ENCODE peak calls at places on chromosomes 2 and 18, in nine cellular contexts. One of them, this sample, is unnamed. For H3K4me1, the result is how much of the 10 kb centered on the place peaks cover.

GRCh38 chr2:45457211-45457945 is 153.7 kb downstream of the SRBD1 start:
- DNase-seq in SJCRH30: no peak
- DNase-seq in CD4-positive, CD25-positive, alpha-beta regulatory T cell: no peak
- DNase-seq in thyroid gland: no peak
- DNase-seq in neural progenitor cell: no peak
- DNase-seq in astrocyte: no peak
- DNase-seq in A549: no peak
- DNase-seq in SJSA1: no peak
- DNase-seq in body of pancreas: no peak
- DNase-seq in this sample: no peak

GRCh38 chr2:43848174-43848573 is 9.4 kb downstream of the ABCG8 start:
- DNase-seq in SJCRH30: no peak
- DNase-seq in CD4-positive, CD25-positive, alpha-beta regulatory T cell: no peak
- DNase-seq in thyroid gland: no peak
- DNase-seq in neural progenitor cell: no peak
- DNase-seq in astrocyte: no peak
- DNase-seq in A549: peak
- DNase-seq in SJSA1: no peak
- DNase-seq in body of pancreas: no peak
- DNase-seq in this sample: no peak

GRCh38 chr2:173834124-173834523 is 131.0 kb downstream of the SP3 start:
- DNase-seq in SJCRH30: no peak
- DNase-seq in CD4-positive, CD25-positive, alpha-beta regulatory T cell: no peak
- DNase-seq in thyroid gland: no peak
- DNase-seq in neural progenitor cell: no peak
- DNase-seq in astrocyte: no peak
- DNase-seq in A549: no peak
- DNase-seq in SJSA1: no peak
- DNase-seq in body of pancreas: no peak
- DNase-seq in this sample: no peak

GRCh38 chr2:205267323-205267722 is 415.0 kb upstream of the NRP2 start:
- DNase-seq in SJCRH30: no peak
- DNase-seq in CD4-positive, CD25-positive, alpha-beta regulatory T cell: no peak
- DNase-seq in thyroid gland: no peak
- DNase-seq in neural progenitor cell: peak
- DNase-seq in astrocyte: no peak
- DNase-seq in A549: no peak
- DNase-seq in SJSA1: no peak
- DNase-seq in body of pancreas: no peak
- DNase-seq in this sample: no peak

GRCh38 chr2:213336253-213336770 is 52.0 kb downstream of the SPAG16 start:
- DNase-seq in SJCRH30: peak
- DNase-seq in CD4-positive, CD25-positive, alpha-beta regulatory T cell: no peak
- DNase-seq in thyroid gland: no peak
- DNase-seq in neural progenitor cell: no peak
- DNase-seq in astrocyte: no peak
- DNase-seq in A549: no peak
- DNase-seq in SJSA1: no peak
- DNase-seq in body of pancreas: no peak
- DNase-seq in this sample: no peak

GRCh38 chr2:80256396-80257167 is 48.0 kb downstream of the LRRTM1 start:
- DNase-seq in SJCRH30: no peak
- DNase-seq in CD4-positive, CD25-positive, alpha-beta regulatory T cell: no peak
- DNase-seq in thyroid gland: peak
- DNase-seq in neural progenitor cell: peak
- DNase-seq in astrocyte: no peak
- DNase-seq in A549: peak
- DNase-seq in SJSA1: no peak
- DNase-seq in body of pancreas: no peak
- DNase-seq in this sample: no peak

GRCh38 chr18:49725809-49726514 is 87.4 kb downstream of the ACAA2 start:
- DNase-seq in SJCRH30: peak
- DNase-seq in CD4-positive, CD25-positive, alpha-beta regulatory T cell: no peak
- DNase-seq in thyroid gland: peak
- DNase-seq in neural progenitor cell: peak
- DNase-seq in astrocyte: peak
- DNase-seq in A549: peak
- DNase-seq in SJSA1: peak
- DNase-seq in body of pancreas: peak
- DNase-seq in this sample: no peak

GRCh38 chr2:39995005-39995732 is 216.1 kb upstream of the THUMPD2 start:
- DNase-seq in SJCRH30: no peak
- DNase-seq in CD4-positive, CD25-positive, alpha-beta regulatory T cell: peak
- DNase-seq in thyroid gland: no peak
- DNase-seq in neural progenitor cell: no peak
- DNase-seq in astrocyte: no peak
- DNase-seq in A549: no peak
- DNase-seq in SJSA1: no peak
- DNase-seq in body of pancreas: no peak
- DNase-seq in this sample: no peak

GRCh38 chr2:20579866-20580265 is 71.0 kb downstream of the HS1BP3 start:
- DNase-seq in SJCRH30: peak
- DNase-seq in CD4-positive, CD25-positive, alpha-beta regulatory T cell: no peak
- DNase-seq in thyroid gland: no peak
- DNase-seq in neural progenitor cell: no peak
- DNase-seq in astrocyte: no peak
- DNase-seq in A549: no peak
- DNase-seq in SJSA1: no peak
- DNase-seq in body of pancreas: no peak
- DNase-seq in this sample: no peak

GRCh38 chr2:226611196-226611943 is 188.2 kb downstream of the IRS1 start:
- DNase-seq in SJCRH30: no peak
- DNase-seq in CD4-positive, CD25-positive, alpha-beta regulatory T cell: no peak
- DNase-seq in thyroid gland: no peak
- DNase-seq in neural progenitor cell: no peak
- DNase-seq in astrocyte: no peak
- DNase-seq in A549: peak
- DNase-seq in SJSA1: no peak
- DNase-seq in body of pancreas: no peak
- DNase-seq in this sample: no peak

GRCh38 chr2:9336534-9337354 is 86.6 kb downstream of the ITGB1BP1 start:
- DNase-seq in SJCRH30: peak
- DNase-seq in CD4-positive, CD25-positive, alpha-beta regulatory T cell: no peak
- DNase-seq in thyroid gland: peak
- DNase-seq in neural progenitor cell: no peak
- DNase-seq in astrocyte: peak
- DNase-seq in A549: peak
- DNase-seq in SJSA1: peak
- DNase-seq in body of pancreas: peak
- DNase-seq in this sample: no peak

GRCh38 chr2:72925328-72925943 is 8.1 kb downstream of the EMX1 start:
- DNase-seq in SJCRH30: no peak
- DNase-seq in CD4-positive, CD25-positive, alpha-beta regulatory T cell: no peak
- DNase-seq in thyroid gland: no peak
- DNase-seq in neural progenitor cell: peak
- DNase-seq in astrocyte: no peak
- DNase-seq in A549: no peak
- DNase-seq in SJSA1: no peak
- DNase-seq in body of pancreas: no peak
- DNase-seq in this sample: no peak

GRCh38 chr2:234490239-234491074 is 6.4 kb downstream of the ARL4C start:
- DNase-seq in SJCRH30: no peak
- DNase-seq in CD4-positive, CD25-positive, alpha-beta regulatory T cell: peak
- DNase-seq in thyroid gland: no peak
- DNase-seq in neural progenitor cell: no peak
- DNase-seq in astrocyte: no peak
- DNase-seq in A549: no peak
- DNase-seq in SJSA1: no peak
- DNase-seq in body of pancreas: no peak
- DNase-seq in this sample: peak

GRCh38 chr18:33146009-33146408 is 294.5 kb downstream of the CCDC178 start:
- DNase-seq in SJCRH30: no peak
- DNase-seq in CD4-positive, CD25-positive, alpha-beta regulatory T cell: no peak
- DNase-seq in thyroid gland: no peak
- DNase-seq in neural progenitor cell: no peak
- DNase-seq in astrocyte: no peak
- DNase-seq in A549: no peak
- DNase-seq in SJSA1: no peak
- DNase-seq in body of pancreas: no peak
- DNase-seq in this sample: no peak

GRCh38 chr2:42974697-42975357 is 182.4 kb upstream of the HAAO start:
- DNase-seq in SJCRH30: peak
- DNase-seq in CD4-positive, CD25-positive, alpha-beta regulatory T cell: peak
- DNase-seq in thyroid gland: peak
- DNase-seq in neural progenitor cell: peak
- DNase-seq in astrocyte: peak
- DNase-seq in A549: peak
- DNase-seq in SJSA1: peak
- DNase-seq in body of pancreas: peak
- DNase-seq in this sample: peak

GRCh38 chr2:176117823-176118376 is 1.3 kb downstream of the HOXD10 start:
- DNase-seq in SJCRH30: no peak
- DNase-seq in CD4-positive, CD25-positive, alpha-beta regulatory T cell: no peak
- DNase-seq in thyroid gland: no peak
- DNase-seq in neural progenitor cell: no peak
- DNase-seq in astrocyte: no peak
- DNase-seq in A549: no peak
- DNase-seq in SJSA1: no peak
- DNase-seq in body of pancreas: no peak
- DNase-seq in this sample: no peak

GRCh38 chr2:176114120-176114929 is 2.3 kb upstream of the HOXD10 start:
- DNase-seq in SJCRH30: peak
- DNase-seq in CD4-positive, CD25-positive, alpha-beta regulatory T cell: no peak
- DNase-seq in thyroid gland: no peak
- DNase-seq in neural progenitor cell: no peak
- DNase-seq in astrocyte: no peak
- DNase-seq in A549: no peak
- DNase-seq in SJSA1: no peak
- DNase-seq in body of pancreas: no peak
- DNase-seq in this sample: no peak

GRCh38 chr2:176117162-176117822 is 714 bp downstream of the HOXD10 start:
- DNase-seq in SJCRH30: no peak
- DNase-seq in CD4-positive, CD25-positive, alpha-beta regulatory T cell: no peak
- DNase-seq in thyroid gland: no peak
- DNase-seq in neural progenitor cell: no peak
- DNase-seq in astrocyte: no peak
- DNase-seq in A549: no peak
- DNase-seq in SJSA1: no peak
- DNase-seq in body of pancreas: no peak
- DNase-seq in this sample: no peak

GRCh38 chr2:176114930-176115625 is 1.5 kb upstream of the HOXD10 start:
- DNase-seq in SJCRH30: no peak
- DNase-seq in CD4-positive, CD25-positive, alpha-beta regulatory T cell: no peak
- DNase-seq in thyroid gland: no peak
- DNase-seq in neural progenitor cell: no peak
- DNase-seq in astrocyte: no peak
- DNase-seq in A549: no peak
- DNase-seq in SJSA1: no peak
- DNase-seq in body of pancreas: no peak
- DNase-seq in this sample: no peak

GRCh38 chr2:176115883-176116813 is at the start of gene HOXD10:
- DNase-seq in SJCRH30: no peak
- DNase-seq in CD4-positive, CD25-positive, alpha-beta regulatory T cell: no peak
- DNase-seq in thyroid gland: no peak
- DNase-seq in neural progenitor cell: peak
- DNase-seq in astrocyte: no peak
- DNase-seq in A549: peak
- DNase-seq in SJSA1: no peak
- DNase-seq in body of pancreas: no peak
- DNase-seq in this sample: no peak
- H3K4me3 ChIP-seq in SJCRH30: no peak
- H3K4me3 ChIP-seq in CD4-positive, CD25-positive, alpha-beta regulatory T cell: no peak
- H3K4me3 ChIP-seq in thyroid gland: no peak
- H3K4me3 ChIP-seq in neural progenitor cell: no peak
- H3K4me3 ChIP-seq in astrocyte: no peak
- H3K4me3 ChIP-seq in A549: peak
- H3K4me3 ChIP-seq in SJSA1: no peak
- H3K4me3 ChIP-seq in body of pancreas: no peak
- H3K4me3 ChIP-seq in this sample: no peak

DNA sequence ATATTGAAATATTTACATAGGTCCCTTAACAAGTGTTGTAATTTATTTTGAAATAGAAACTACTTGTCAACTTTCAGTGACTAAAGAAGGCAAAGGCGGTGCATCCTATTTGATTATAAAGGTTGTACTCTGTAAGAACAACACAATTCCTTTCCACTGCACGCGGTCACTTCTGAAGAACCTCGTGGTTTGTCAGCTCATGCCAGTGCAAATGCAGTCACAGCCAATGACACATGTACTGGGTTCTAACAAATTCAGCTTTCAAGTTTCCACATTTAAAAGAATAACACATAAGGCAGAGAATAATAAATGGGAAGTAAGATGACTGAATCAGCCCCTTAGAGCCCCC is 39.8 kb downstream of the CYB5A start:
- DNase-seq in SJCRH30: no peak
- DNase-seq in CD4-positive, CD25-positive, alpha-beta regulatory T cell: no peak
- DNase-seq in thyroid gland: peak
- DNase-seq in neural progenitor cell: no peak
- DNase-seq in astrocyte: peak
- DNase-seq in A549: peak
- DNase-seq in SJSA1: no peak
- DNase-seq in body of pancreas: no peak
- DNase-seq in this sample: no peak
- H3K4me1 ChIP-seq in SJCRH30: under half
- H3K4me1 ChIP-seq in CD4-positive, CD25-positive, alpha-beta regulatory T cell: under half
- H3K4me1 ChIP-seq in thyroid gland: under half
- H3K4me1 ChIP-seq in neural progenitor cell: under half
- H3K4me1 ChIP-seq in astrocyte: under half
- H3K4me1 ChIP-seq in A549: half or more
- H3K4me1 ChIP-seq in SJSA1: under half
- H3K4me1 ChIP-seq in body of pancreas: half or more
- H3K4me1 ChIP-seq in this sample: under half

GRCh38 chr2:127778447-127778846 is 32.5 kb downstream of the WDR33 start:
- DNase-seq in SJCRH30: no peak
- DNase-seq in CD4-positive, CD25-positive, alpha-beta regulatory T cell: no peak
- DNase-seq in thyroid gland: no peak
- DNase-seq in neural progenitor cell: no peak
- DNase-seq in astrocyte: no peak
- DNase-seq in A549: no peak
- DNase-seq in SJSA1: no peak
- DNase-seq in body of pancreas: no peak
- DNase-seq in this sample: no peak
- H3K4me3 ChIP-seq in SJCRH30: no peak
- H3K4me3 ChIP-seq in CD4-positive, CD25-positive, alpha-beta regulatory T cell: no peak
- H3K4me3 ChIP-seq in thyroid gland: no peak
- H3K4me3 ChIP-seq in neural progenitor cell: no peak
- H3K4me3 ChIP-seq in astrocyte: no peak
- H3K4me3 ChIP-seq in A549: no peak
- H3K4me3 ChIP-seq in SJSA1: no peak
- H3K4me3 ChIP-seq in body of pancreas: no peak
- H3K4me3 ChIP-seq in this sample: no peak

DNA sequence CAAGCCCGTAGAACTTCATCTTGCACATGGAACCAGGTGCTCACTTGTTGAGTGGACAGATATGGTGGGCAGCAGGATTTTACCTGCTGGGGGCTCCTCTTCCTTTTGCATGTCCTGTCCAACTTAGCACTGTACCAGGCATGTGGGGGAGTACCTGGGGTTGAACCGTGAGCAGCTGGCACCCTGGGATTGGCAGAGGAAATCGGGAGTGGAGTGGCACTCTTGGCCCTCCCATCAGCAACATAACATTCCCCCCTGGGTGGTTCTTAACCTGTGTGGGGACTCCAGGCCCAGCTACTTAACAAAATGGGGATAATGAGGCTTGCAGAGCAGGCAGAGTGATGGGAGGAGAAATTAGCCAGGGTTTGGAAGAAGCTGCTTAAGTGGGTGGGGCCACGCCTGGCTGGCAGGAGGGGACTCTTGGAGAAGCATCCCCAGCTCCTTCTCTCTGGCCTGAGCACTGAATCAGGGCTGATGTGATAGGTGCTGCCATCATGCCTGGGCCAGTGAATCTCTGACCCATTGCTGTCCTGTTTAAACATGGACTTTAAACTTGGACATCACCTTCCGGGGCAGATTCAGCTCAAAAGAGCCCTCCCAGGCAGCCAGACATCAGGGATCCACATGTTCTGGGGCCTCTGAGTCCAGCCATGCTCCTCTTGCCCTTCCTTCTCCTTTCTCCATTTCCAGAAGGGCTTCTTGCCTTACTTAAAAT is 15.5 kb downstream of the FOSL2 start:
- DNase-seq in SJCRH30: no peak
- DNase-seq in CD4-positive, CD25-positive, alpha-beta regulatory T cell: no peak
- DNase-seq in thyroid gland: no peak
- DNase-seq in neural progenitor cell: no peak
- DNase-seq in astrocyte: no peak
- DNase-seq in A549: no peak
- DNase-seq in SJSA1: no peak
- DNase-seq in body of pancreas: no peak
- DNase-seq in this sample: no peak
- H3K4me1 ChIP-seq in SJCRH30: under half
- H3K4me1 ChIP-seq in CD4-positive, CD25-positive, alpha-beta regulatory T cell: half or more
- H3K4me1 ChIP-seq in thyroid gland: under half
- H3K4me1 ChIP-seq in neural progenitor cell: under half
- H3K4me1 ChIP-seq in astrocyte: half or more
- H3K4me1 ChIP-seq in A549: half or more
- H3K4me1 ChIP-seq in SJSA1: under half
- H3K4me1 ChIP-seq in body of pancreas: under half
- H3K4me1 ChIP-seq in this sample: under half